ENCODE peak calls at places on chromosomes 7 and 10, in six cellular contexts. Z is A549, P is spleen, X is vagina, E is thyroid gland, A is stomach. V is an unnamed sample.

GRCh38 chr10:98265403-98266378 is 2.3 kb downstream of the LOXL4 start:
- DNase-seq in Z (no peak), P (no peak), X (no peak), E (peak), A (no peak), V (no peak)

GRCh38 chr10:36182059-36182654 is 540.1 kb upstream of the FZD8 start:
- DNase-seq in Z (no peak), P (no peak), X (no peak), E (no peak), A (no peak), V (no peak)

GRCh38 chr10:70169661-70170364 is 501 bp downstream of the SAR1A start:
- DNase-seq in Z (no peak), P (no peak), X (no peak), E (no peak), A (peak), V (no peak)

GRCh38 chr7:19026888-19027287 is 90.5 kb downstream of the TWIST1 start:
- DNase-seq in Z (no peak), P (no peak), X (no peak), E (no peak), A (no peak), V (no peak)

GRCh38 chr7:21749318-21749717 is 196.4 kb downstream of the CDCA7L start:
- DNase-seq in Z (no peak), P (no peak), X (no peak), E (no peak), A (no peak), V (no peak)

GRCh38 chr7:104231054-104232046 is 23.5 kb upstream of the ORC5 start:
- DNase-seq in Z (peak), P (no peak), X (no peak), E (peak), A (peak), V (no peak)

GRCh38 chr10:91127341-91128082 is 93.0 kb upstream of the PCGF5 start:
- DNase-seq in Z (no peak), P (no peak), X (no peak), E (no peak), A (no peak), V (no peak)

GRCh38 chr7:111301891-111302290 is 211.0 kb downstream of the LRRN3 start:
- DNase-seq in Z (no peak), P (no peak), X (no peak), E (no peak), A (no peak), V (no peak)

GRCh38 chr7:41655470-41655869 is 47.4 kb downstream of the INHBA start:
- DNase-seq in Z (no peak), P (no peak), X (no peak), E (no peak), A (no peak), V (no peak)

GRCh38 chr7:22561356-22561755 is 61.4 kb upstream of the STEAP1B start:
- DNase-seq in Z (peak), P (no peak), X (no peak), E (peak), A (no peak), V (peak)

GRCh38 chr10:132712698-132713232 is 73.2 kb downstream of the NKX6-2 start:
- DNase-seq in Z (no peak), P (peak), X (no peak), E (no peak), A (no peak), V (no peak)

GRCh38 chr10:35517431-35518181 is 87.5 kb upstream of the GJD4 start:
- DNase-seq in Z (no peak), P (no peak), X (no peak), E (no peak), A (no peak), V (no peak)

GRCh38 chr7:108459922-108460551 is 3.8 kb upstream of the NRCAM start:
- DNase-seq in Z (peak), P (no peak), X (no peak), E (peak), A (no peak), V (no peak)

GRCh38 chr7:143434660-143435059 is 8.6 kb upstream of the TAS2R60 start:
- DNase-seq in Z (no peak), P (no peak), X (no peak), E (peak), A (no peak), V (no peak)

GRCh38 chr10:98971464-98971863 is 264.2 kb downstream of the HPSE2 start:
- DNase-seq in Z (no peak), P (no peak), X (no peak), E (no peak), A (no peak), V (no peak)

GRCh38 chr7:72435913-72436480 is 23.9 kb upstream of the CALN1 start:
- DNase-seq in Z (no peak), P (peak), X (no peak), E (no peak), A (no peak), V (no peak)

GRCh38 chr7:25897261-25897782 is 254.7 kb upstream of the NFE2L3 start:
- DNase-seq in Z (no peak), P (no peak), X (no peak), E (no peak), A (no peak), V (no peak)

GRCh38 chr10:122463466-122464157 is 2.3 kb downstream of the HTRA1 start:
- DNase-seq in Z (no peak), P (no peak), X (no peak), E (no peak), A (no peak), V (no peak)

GRCh38 chr10:71893920-71894319 is 42.9 kb upstream of the PSAP start:
- DNase-seq in Z (no peak), P (peak), X (no peak), E (no peak), A (no peak), V (no peak)

GRCh38 chr7:142787034-142787768 is 16.4 kb downstream of the PRSS2 start:
- DNase-seq in Z (no peak), P (no peak), X (no peak), E (no peak), A (no peak), V (no peak)

GRCh38 chr7:8590225-8590624 is 156.8 kb downstream of the NXPH1 start:
- DNase-seq in Z (no peak), P (no peak), X (no peak), E (no peak), A (no peak), V (no peak)
- TF ChIP-seq POLR2A in Z (no peak), P (no peak), X (no peak), E (no peak), A (no peak), V (no peak)

DNA sequence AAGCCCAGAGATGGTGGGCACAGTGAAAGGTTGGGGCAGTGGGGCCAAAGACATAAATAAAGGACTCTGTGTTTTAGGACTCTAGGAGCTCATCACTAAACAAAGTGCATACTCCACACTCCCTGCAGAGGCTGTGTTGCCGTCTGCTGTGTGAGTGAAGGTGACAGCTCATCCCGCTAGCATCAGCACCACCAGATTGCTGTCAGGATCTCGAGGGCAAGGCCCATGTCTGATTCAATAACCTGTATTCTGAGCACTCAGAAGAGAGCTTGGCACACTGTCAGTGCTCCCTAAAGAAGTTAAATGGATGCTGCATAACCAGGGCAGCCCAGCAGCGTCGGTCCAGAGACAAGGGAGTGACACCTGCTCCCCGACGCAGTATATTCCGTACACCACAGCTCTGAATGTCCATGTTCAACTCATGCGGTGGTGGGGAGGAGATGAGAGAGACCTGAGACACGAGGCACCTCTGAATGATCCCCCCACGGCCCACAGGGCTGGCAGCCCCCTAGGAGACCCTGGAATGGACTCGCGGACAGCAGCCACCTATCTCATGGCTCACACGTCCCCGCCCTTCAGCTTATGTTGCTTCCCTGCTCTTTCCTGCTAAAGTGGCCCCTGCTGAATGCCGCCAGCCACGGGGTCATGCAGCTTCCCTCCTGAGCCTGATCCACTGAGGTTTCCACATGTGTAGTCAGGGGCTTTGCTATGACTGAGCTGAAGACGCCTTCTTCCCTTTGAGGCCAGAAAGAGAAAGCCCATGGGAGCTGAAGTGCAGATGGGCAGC is 132.7 kb upstream of the KCNMA1 start:
- DNase-seq in Z (no peak), P (no peak), X (peak), E (no peak), A (no peak), V (no peak)
- H3K27ac ChIP-seq in Z (no peak), P (no peak), X (no peak), E (no peak), A (no peak), V (no peak)

GRCh38 chr7:897086-897485 is 20.7 kb downstream of the GET4 start:
- DNase-seq in Z (no peak), P (peak), X (no peak), E (no peak), A (no peak), V (no peak)

GRCh38 chr7:894927-895450 is 18.6 kb downstream of the GET4 start:
- DNase-seq in Z (no peak), P (peak), X (no peak), E (no peak), A (no peak), V (no peak)

GRCh38 chr7:894164-894867 is 18.0 kb downstream of the GET4 start:
- DNase-seq in Z (no peak), P (peak), X (no peak), E (no peak), A (no peak), V (no peak)

GRCh38 chr7:896346-897075 is 20.2 kb downstream of the GET4 start:
- DNase-seq in Z (no peak), P (peak), X (no peak), E (no peak), A (no peak), V (no peak)

DNA sequence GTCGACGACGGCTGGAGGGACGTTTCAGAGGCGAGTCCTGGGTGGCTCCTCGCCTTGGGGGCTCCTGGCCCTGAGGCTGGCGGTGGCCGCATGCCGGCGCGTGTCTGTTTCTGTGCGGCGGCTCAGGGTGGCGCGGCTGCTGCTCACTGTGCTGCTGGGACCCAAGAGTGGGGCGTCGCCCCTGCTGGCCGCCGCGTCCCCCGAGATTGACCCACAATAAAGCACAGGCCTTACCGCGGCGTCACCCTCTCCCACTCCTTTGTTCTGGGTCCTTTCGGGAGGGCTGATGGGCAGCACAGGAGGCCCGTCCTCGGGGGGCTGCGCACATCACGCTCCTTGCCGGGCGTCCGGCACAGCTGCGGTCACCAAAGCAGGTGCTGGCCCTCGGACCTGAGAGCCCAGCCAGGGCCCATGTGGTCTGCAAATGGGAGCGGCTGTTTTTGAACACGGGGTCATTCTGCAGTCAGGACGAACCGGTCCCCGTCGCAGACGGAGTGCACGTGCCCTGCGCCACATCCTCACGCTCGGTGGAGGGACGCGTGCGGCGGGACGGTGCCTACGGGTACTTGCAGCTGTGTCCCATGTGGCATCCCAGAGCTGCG is 19.2 kb downstream of the GET4 start:
- DNase-seq in Z (no peak), P (peak), X (no peak), E (no peak), A (no peak), V (no peak)
- TF ChIP-seq POLR2A in Z (no peak), P (no peak), X (no peak), E (no peak), A (no peak), V (no peak)

GRCh38 chr10:101961591-101962498 is 94.1 kb downstream of the ARMH3 start:
- DNase-seq in Z (no peak), P (no peak), X (no peak), E (peak), A (no peak), V (no peak)
- H3K27ac ChIP-seq in Z (peak), P (peak), X (no peak), E (peak), A (no peak), V (no peak)

GRCh38 chr7:74284781-74285259 is 4.4 kb upstream of the CLIP2 start:
- DNase-seq in Z (peak), P (no peak), X (no peak), E (no peak), A (peak), V (no peak)
- TF ChIP-seq POLR2A in Z (no peak), P (no peak), X (no peak), E (no peak), A (no peak), V (no peak)

V was measured in ovary.